ENCODE peak calls at places on chromosomes 4 and X, in six cellular contexts. X is Kasumi-1, M is epithelial cell of esophagus, K is iPS-NIHi11, S is endothelial cell of umbilical vein, B is NCI-H345. Q is an unnamed sample.

GRCh38 chr4:148704291-148704690 is 262.1 kb upstream of the NR3C2 start:
- DNase-seq in M (no peak), K (peak; percentile 10), X (no peak), B (no peak), S (peak; percentile 12), Q (peak; percentile 39)

GRCh38 chrX:108070891-108071290 is 20.5 kb downstream of the PSMD10 start:
- DNase-seq in B (no peak), X (no peak), M (peak; percentile 89), K (no peak), S (peak; percentile 29), Q (peak; percentile 34)

GRCh38 chrX:31870267-31870666 is 798.4 kb upstream of the FTHL17 start:
- DNase-seq in S (no peak), M (no peak), X (no peak), K (no peak), B (no peak), Q (no peak)

GRCh38 chr4:182589100-182589499 is 328.1 kb downstream of the DCTD start:
- DNase-seq in K (no peak), S (no peak), M (no peak), X (no peak), B (no peak), Q (no peak)

GRCh38 chrX:138925330-138925729 is 213.8 kb upstream of the FGF13 start:
- DNase-seq in M (peak; percentile 86), K (no peak), X (peak; percentile 14), B (no peak), S (no peak), Q (no peak)

GRCh38 chr4:110793890-110794588 is 171.2 kb upstream of the PITX2 start:
- DNase-seq in B (peak; percentile 43), X (no peak), M (no peak), K (peak; percentile 28), S (no peak), Q (no peak)

GRCh38 chr4:149029056-149029651 is 586.9 kb upstream of the NR3C2 start:
- DNase-seq in S (peak; percentile 70), B (no peak), M (peak; percentile 34), K (no peak), X (no peak), Q (peak; percentile 77)

GRCh38 chrX:69032601-69033000 is 132.7 kb downstream of the PJA1 start:
- DNase-seq in X (no peak), M (peak; percentile 91), K (no peak), B (no peak), S (no peak), Q (no peak)

GRCh38 chrX:67346225-67346624 is 197.6 kb upstream of the AR start:
- DNase-seq in B (no peak), X (no peak), M (no peak), K (no peak), S (no peak), Q (no peak)

GRCh38 chr4:126470862-126471261 is 1156.1 kb downstream of the FAT4 start:
- DNase-seq in S (peak; percentile 61), X (peak; percentile 48), K (no peak), M (peak; percentile 69), B (no peak), Q (peak; percentile 25)

GRCh38 chr4:99628040-99628439 is 29.6 kb downstream of the C4orf54 start:
- DNase-seq in K (no peak), M (no peak), B (no peak), X (no peak), S (no peak), Q (no peak)

GRCh38 chrX:64894454-64895038 is 81.7 kb downstream of the ZC4H2 start:
- DNase-seq in X (peak; percentile 40), S (peak; percentile 2), K (peak; percentile 39), B (no peak), M (peak; percentile 21), Q (peak; percentile 11)

GRCh38 chr4:176229645-176230044 is 34.3 kb upstream of the SPATA4 start:
- DNase-seq in X (no peak), M (no peak), B (no peak), S (no peak), K (no peak), Q (no peak)

GRCh38 chrX:124190440-124190839 is 142.0 kb upstream of the TEX13D start:
- DNase-seq in S (no peak), K (no peak), M (no peak), B (no peak), X (no peak), Q (no peak)

GRCh38 chr4:72987741-72988729 is 81.5 kb downstream of the COX18 start:
- DNase-seq in K (no peak), S (no peak), M (no peak), X (no peak), B (no peak), Q (peak; percentile 4)

GRCh38 chrX:148784859-148785655 is 284.6 kb downstream of the AFF2 start:
- DNase-seq in B (no peak), K (peak; percentile 5), X (no peak), M (no peak), S (no peak), Q (no peak)

GRCh38 chr4:77194989-77195388 is 38.0 kb downstream of the CCNG2 start:
- DNase-seq in K (no peak), X (no peak), S (no peak), M (peak; percentile 35), B (no peak), Q (no peak)

GRCh38 chr4:1170805-1171305 is 1.5 kb downstream of the SPON2 start:
- DNase-seq in S (no peak), K (no peak), B (no peak), M (no peak), X (no peak), Q (no peak)

GRCh38 chr4:74293558-74293957 is 14.7 kb upstream of the EPGN start:
- DNase-seq in K (no peak), S (no peak), X (no peak), B (peak; percentile 9), M (peak; percentile 78), Q (no peak)

GRCh38 chrX:104126856-104127255 is 14.5 kb downstream of the ZCCHC18 start:
- DNase-seq in B (no peak), X (no peak), K (no peak), M (no peak), S (no peak), Q (no peak)

GRCh38 chr4:110484767-110485166 is 8.8 kb downstream of the ENPEP start:
- DNase-seq in K (no peak), X (peak; percentile 16), S (peak; percentile 6), B (no peak), M (peak; percentile 74), Q (peak; percentile 30)

GRCh38 chr4:1722551-1723071 is 1.3 kb downstream of the TACC3 start:
- DNase-seq in S (no peak), K (no peak), X (no peak), M (no peak), B (no peak), Q (peak; percentile 40)

GRCh38 chr4:185778307-185778706 is 33.7 kb downstream of the SORBS2 start:
- DNase-seq in K (no peak), X (no peak), M (peak; percentile 99), B (no peak), S (no peak), Q (no peak)

GRCh38 chr4:109722357-109722756 is 7.5 kb downstream of the PLA2G12A start:
- DNase-seq in M (no peak), S (no peak), B (no peak), K (no peak), X (no peak), Q (no peak)

GRCh38 chr4:118076958-118077766 is 42.9 kb downstream of the NDST3 start:
- DNase-seq in B (no peak), M (peak; percentile 52), K (peak; percentile 38), X (peak; percentile 34), S (peak; percentile 24), Q (peak; percentile 61)

GRCh38 chr4:155377281-155377680 is 516 bp upstream of the MAP9 start:
- DNase-seq in M (peak; percentile 20), X (no peak), K (no peak), S (no peak), B (peak; percentile 46), Q (no peak)

GRCh38 chr4:180153587-180153986 is 2089.6 kb upstream of the TENM3 start:
- DNase-seq in X (no peak), M (no peak), K (no peak), B (no peak), S (no peak), Q (no peak)

GRCh38 chr4:42965326-42965725 is 72.8 kb downstream of the GRXCR1 start:
- DNase-seq in S (no peak), X (no peak), M (peak; percentile 22), K (no peak), B (no peak), Q (no peak)

GRCh38 chrX:67893931-67894330 is 350.1 kb downstream of the AR start:
- DNase-seq in X (no peak), K (no peak), M (no peak), S (no peak), B (no peak), Q (no peak)

GRCh38 chrX:50157545-50158125 is 43.2 kb downstream of the AKAP4 start:
- DNase-seq in M (peak; percentile 11), S (no peak), B (no peak), K (no peak), X (no peak), Q (peak; percentile 3)

GRCh38 chrX:92232182-92232581 is 453.0 kb downstream of the PCDH11X start:
- DNase-seq in K (peak; percentile 12), S (no peak), M (no peak), X (peak; percentile 7), B (no peak), Q (no peak)

GRCh38 chr4:16508968-16509367 is 282.7 kb upstream of the TAPT1 start:
- DNase-seq in B (no peak), K (peak; percentile 19), M (peak; percentile 5), S (no peak), X (no peak), Q (no peak)

GRCh38 chr4:10704050-10704810 is 19.7 kb upstream of the CLNK start:
- DNase-seq in K (no peak), S (no peak), X (peak; percentile 57), B (no peak), M (no peak), Q (peak; percentile 19)

GRCh38 chr4:82429728-82430192 is 502 bp downstream of the HNRNPDL start:
- DNase-seq in X (no peak), K (no peak), M (peak; percentile 62), S (no peak), B (no peak), Q (no peak)

GRCh38 chrX:50952406-50952805 is 41.9 kb downstream of the BMP15 start:
- DNase-seq in S (no peak), M (peak; percentile 37), B (no peak), X (no peak), K (no peak), Q (no peak)

GRCh38 chr4:19844436-19844835 is 407.3 kb upstream of the SLIT2 start:
- DNase-seq in X (no peak), S (peak; percentile 46), K (no peak), B (no peak), M (no peak), Q (no peak)

Q was measured in dermis blood vessel endothelial cell.